ENCODE peak calls at places on chromosome 7, in eight cellular contexts. M is AG20443, K is HuH-7, H is skeletal muscle cell, U is foreskin fibroblast, O is HCEC 1CT, T is H9, G is hepatocyte. L is an unnamed sample.

GRCh38 chr7:15326044-15326644 is 235.7 kb downstream of the AGMO start:
- DNase-seq in M (peak; percentile 8), G (peak; percentile 34), T (no peak), O (peak; percentile 56), U (peak; percentile 33), H (no peak), K (no peak), L (peak; percentile 7)

GRCh38 chr7:55556031-55556430 is 16.3 kb downstream of the VOPP1 start:
- DNase-seq in G (no peak), O (no peak), H (no peak), M (no peak), K (no peak), T (peak; percentile 49), U (no peak), L (no peak)

GRCh38 chr7:33905389-33906032 is at the start of gene BMPER:
- DNase-seq in M (peak; percentile 73), T (peak; percentile 82), K (peak; percentile 70), G (peak; percentile 70), U (no peak), O (peak; percentile 54), H (no peak), L (peak; percentile 52)

GRCh38 chr7:140304071-140304799 is 94.1 kb downstream of the SLC37A3 start:
- DNase-seq in G (no peak), O (peak; percentile 4), U (no peak), K (peak; percentile 48), T (no peak), H (no peak), M (peak; percentile 46), L (no peak)

GRCh38 chr7:34059551-34059840 is 154.2 kb downstream of the BMPER start:
- DNase-seq in U (no peak), G (no peak), H (no peak), O (no peak), K (no peak), M (no peak), T (no peak), L (no peak)

GRCh38 chr7:148712610-148713330 is 14.1 kb downstream of the CUL1 start:
- DNase-seq in U (no peak), H (no peak), G (no peak), T (no peak), O (no peak), K (no peak), M (no peak), L (no peak)

GRCh38 chr7:30281263-30281662 is 3.1 kb upstream of the ZNRF2 start:
- DNase-seq in H (no peak), G (no peak), K (no peak), U (no peak), T (peak; percentile 38), M (no peak), O (no peak), L (no peak)

GRCh38 chr7:108347616-108348015 is 108.6 kb downstream of the NRCAM start:
- DNase-seq in T (peak; percentile 77), U (peak; percentile 55), O (peak; percentile 77), M (peak; percentile 80), H (no peak), K (peak; percentile 12), G (peak; percentile 54), L (peak; percentile 67)

GRCh38 chr7:127833641-127834040 is 181.6 kb downstream of the SND1 start:
- DNase-seq in M (no peak), U (peak; percentile 40), T (no peak), H (peak; percentile 30), O (peak; percentile 46), G (no peak), K (no peak), L (no peak)

GRCh38 chr7:96244244-96244991 is 77.5 kb downstream of the SLC25A13 start:
- DNase-seq in O (no peak), H (no peak), T (no peak), G (no peak), U (no peak), M (no peak), K (no peak), L (no peak)

GRCh38 chr7:64485623-64486022 is 77.2 kb downstream of the ZNF680 start:
- DNase-seq in G (no peak), T (no peak), M (no peak), U (no peak), H (no peak), O (no peak), K (no peak), L (no peak)

GRCh38 chr7:129522088-129522970 is 20.0 kb downstream of the SMKR1 start:
- DNase-seq in H (no peak), O (no peak), U (no peak), K (peak; percentile 61), M (peak; percentile 47), T (peak; percentile 81), G (peak; percentile 23), L (peak; percentile 38)

GRCh38 chr7:155543011-155543881 is 3.1 kb downstream of the CNPY1 start:
- DNase-seq in H (no peak), M (peak; percentile 37), O (no peak), U (no peak), G (no peak), K (peak; percentile 51), T (peak; percentile 43), L (no peak)

L was measured in AG08396.